ENCODE peak calls at places on chromosomes 3 and 15, in four cellular contexts. U is pancreas; R is ACHN; S is CD8-positive, alpha-beta memory T cell. K is an unnamed sample.

GRCh38 chr3:159765025-159765859 is 223.4 kb upstream of the IL12A start:
- DNase-seq in U (peak), R (peak), S (no peak), K (peak)

GRCh38 chr3:133258358-133258757 is 141.5 kb upstream of the BFSP2 start:
- DNase-seq in U (no peak), R (no peak), S (no peak), K (no peak)

GRCh38 chr15:67755936-67756335 is 69.4 kb upstream of the SKOR1 start:
- DNase-seq in U (no peak), R (no peak), S (no peak), K (no peak)

GRCh38 chr3:172673210-172673679 is 37.6 kb downstream of the NCEH1 start:
- DNase-seq in U (no peak), R (peak), S (no peak), K (peak)

GRCh38 chr3:31466016-31466415 is 66.7 kb upstream of the STT3B start:
- DNase-seq in U (no peak), R (no peak), S (no peak), K (no peak)

GRCh38 chr15:100096700-100097099 is 245.1 kb downstream of the ADAMTS17 start:
- DNase-seq in U (no peak), R (no peak), S (no peak), K (peak)

GRCh38 chr15:95025924-95026728 is 794.8 kb downstream of the MCTP2 start:
- DNase-seq in U (no peak), R (peak), S (no peak), K (peak)

GRCh38 chr3:69649713-69650419 is 89.4 kb upstream of the MITF start:
- DNase-seq in U (no peak), R (no peak), S (no peak), K (no peak)

GRCh38 chr15:25768271-25768670 is 94.9 kb downstream of the ATP10A start:
- DNase-seq in U (no peak), R (no peak), S (no peak), K (no peak)